ENCODE peak calls at places on chromosomes 6 and 20, in four cellular contexts. A is OCI-LY7, D is progenitor cell of endocrine pancreas, X is cardiac muscle cell. Z is an unnamed sample.

GRCh38 chr6:16380220-16380809 is 141.9 kb downstream of the GMPR start:
- DNase-seq in D (no peak), X (peak), A (no peak), Z (no peak)

GRCh38 chr6:168155193-168155592 is 76.2 kb upstream of the FRMD1 start:
- DNase-seq in X (no peak), D (no peak), A (no peak), Z (no peak)

GRCh38 chr6:34315256-34315655 is 66.5 kb upstream of the SMIM29 start:
- DNase-seq in A (no peak), X (no peak), D (no peak), Z (no peak)

GRCh38 chr6:109383438-109383940 is 1.2 kb upstream of the CD164 start:
- DNase-seq in D (no peak), A (no peak), X (no peak), Z (no peak)

GRCh38 chr20:62554214-62554897 is 78.6 kb upstream of the GATA5 start:
- DNase-seq in D (no peak), A (no peak), X (no peak), Z (no peak)

GRCh38 chr6:26272171-26272631 is 92.8 kb upstream of the BTN3A2 start:
- DNase-seq in X (peak), D (peak), A (peak), Z (no peak)

GRCh38 chr20:44692932-44693476 is 22.2 kb upstream of the CCN5 start:
- DNase-seq in X (no peak), D (no peak), A (no peak), Z (no peak)

GRCh38 chr20:6974819-6975218 is 207.3 kb downstream of the BMP2 start:
- DNase-seq in A (no peak), D (no peak), X (no peak), Z (no peak)

GRCh38 chr6:97312241-97312640 is 29.2 kb upstream of the MMS22L start:
- DNase-seq in X (no peak), D (no peak), A (no peak), Z (no peak)

GRCh38 chr20:1644101-1644962 is 13.2 kb downstream of the SIRPG start:
- DNase-seq in A (no peak), D (no peak), X (no peak), Z (no peak)

GRCh38 chr6:107670792-107671199 is 153.3 kb downstream of the SCML4 start:
- DNase-seq in D (no peak), X (peak), A (peak), Z (peak)

GRCh38 chr6:163001341-163001740 is 273.6 kb downstream of the PACRG start:
- DNase-seq in X (no peak), D (no peak), A (no peak), Z (no peak)

GRCh38 chr6:27839303-27840081 is 72.7 kb downstream of the OR2B2 start:
- DNase-seq in X (peak), A (peak), D (no peak), Z (no peak)

GRCh38 chr6:74577619-74578018 is 628.2 kb downstream of the COL12A1 start:
- DNase-seq in A (no peak), D (no peak), X (no peak), Z (no peak)

GRCh38 chr6:85594197-85594930 is 706 bp upstream of the SNX14 start:
- DNase-seq in A (peak), X (peak), D (no peak), Z (no peak)

GRCh38 chr6:49097116-49097515 is 365.9 kb downstream of the MMUT start:
- DNase-seq in X (no peak), D (no peak), A (no peak), Z (no peak)

DNA sequence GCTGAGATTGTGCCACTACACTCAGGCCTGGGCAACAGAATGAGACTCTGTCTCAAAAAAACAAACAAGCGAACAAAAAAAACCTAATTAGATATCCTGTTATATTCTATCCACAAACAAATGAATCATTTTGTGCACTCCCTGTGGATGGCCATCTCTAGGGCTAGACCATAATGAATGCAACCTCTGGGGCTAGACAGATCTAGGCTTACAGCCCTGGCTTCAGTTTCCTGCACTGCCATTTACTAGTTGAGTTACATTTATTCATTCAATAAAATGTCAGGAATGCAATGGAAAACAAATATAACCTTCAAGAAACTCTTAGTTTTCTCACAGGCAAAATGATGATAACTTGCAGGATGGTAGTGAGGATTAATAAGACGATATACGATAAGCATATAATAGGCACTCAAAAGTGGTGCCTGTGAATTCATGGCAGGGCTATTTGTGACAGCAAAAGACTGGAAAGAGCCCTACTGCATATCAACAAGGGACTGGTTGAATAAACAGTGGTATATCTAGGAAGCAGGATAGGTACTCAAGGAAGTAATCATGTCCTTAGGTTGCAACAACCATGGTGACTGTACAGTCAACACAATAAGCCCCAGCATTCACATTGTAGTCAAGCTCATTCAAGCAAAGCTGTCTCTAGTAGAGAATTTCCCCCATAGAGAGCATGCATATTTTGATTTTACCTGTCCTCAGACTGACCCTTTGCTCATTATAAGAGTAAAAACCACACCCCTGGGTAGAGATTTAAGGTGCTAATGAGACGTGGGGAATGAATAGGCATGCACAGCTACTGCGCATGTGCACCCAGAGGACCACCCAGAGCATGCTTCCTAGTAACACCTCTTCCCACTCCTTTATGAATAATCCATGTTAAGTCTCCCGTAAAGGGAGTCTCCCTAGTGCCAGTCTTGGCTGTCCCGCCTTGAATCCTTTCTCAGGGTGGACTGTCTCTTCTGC is 6.3 kb upstream of the RNF8 start:
- DNase-seq in A (no peak), X (no peak), D (no peak), Z (no peak)
- TF ChIP-seq CTCF in A (no peak), X (no peak), D (no peak), Z (no peak)

DNA sequence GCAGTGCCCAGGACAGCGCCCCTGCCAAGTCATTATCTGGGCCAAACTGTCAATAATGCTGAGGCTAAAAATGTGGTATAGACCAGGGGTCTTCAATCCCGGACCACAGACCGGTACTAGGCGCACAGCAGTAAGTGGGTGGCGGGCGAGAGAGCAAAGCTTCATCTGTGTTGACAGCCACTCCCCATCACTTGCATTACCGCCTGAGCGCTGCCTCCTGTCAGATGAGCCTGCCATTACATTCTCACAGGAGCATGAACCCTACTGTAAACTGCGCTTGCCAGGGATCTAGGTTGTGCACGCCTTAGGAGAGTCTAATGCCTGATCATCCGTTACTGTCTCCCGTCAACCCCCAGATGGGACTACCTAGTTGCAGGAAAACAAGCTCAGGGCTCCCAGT is 91.0 kb downstream of the NFATC2 start:
- DNase-seq in D (no peak), X (no peak), A (no peak), Z (no peak)
- TF ChIP-seq CTCF in D (no peak), X (no peak), A (no peak), Z (no peak)

GRCh38 chr6:1952726-1953360 is 292.6 kb downstream of the GMDS start:
- DNase-seq in D (no peak), X (no peak), A (no peak), Z (no peak)
- TF ChIP-seq CTCF in D (no peak), X (no peak), A (no peak), Z (no peak)

GRCh38 chr6:149723771-149724417 is 6.0 kb upstream of the LATS1 start:
- DNase-seq in A (peak), X (peak), D (no peak), Z (peak)
- TF ChIP-seq CTCF in A (peak), X (peak), D (peak), Z (peak)

DNA sequence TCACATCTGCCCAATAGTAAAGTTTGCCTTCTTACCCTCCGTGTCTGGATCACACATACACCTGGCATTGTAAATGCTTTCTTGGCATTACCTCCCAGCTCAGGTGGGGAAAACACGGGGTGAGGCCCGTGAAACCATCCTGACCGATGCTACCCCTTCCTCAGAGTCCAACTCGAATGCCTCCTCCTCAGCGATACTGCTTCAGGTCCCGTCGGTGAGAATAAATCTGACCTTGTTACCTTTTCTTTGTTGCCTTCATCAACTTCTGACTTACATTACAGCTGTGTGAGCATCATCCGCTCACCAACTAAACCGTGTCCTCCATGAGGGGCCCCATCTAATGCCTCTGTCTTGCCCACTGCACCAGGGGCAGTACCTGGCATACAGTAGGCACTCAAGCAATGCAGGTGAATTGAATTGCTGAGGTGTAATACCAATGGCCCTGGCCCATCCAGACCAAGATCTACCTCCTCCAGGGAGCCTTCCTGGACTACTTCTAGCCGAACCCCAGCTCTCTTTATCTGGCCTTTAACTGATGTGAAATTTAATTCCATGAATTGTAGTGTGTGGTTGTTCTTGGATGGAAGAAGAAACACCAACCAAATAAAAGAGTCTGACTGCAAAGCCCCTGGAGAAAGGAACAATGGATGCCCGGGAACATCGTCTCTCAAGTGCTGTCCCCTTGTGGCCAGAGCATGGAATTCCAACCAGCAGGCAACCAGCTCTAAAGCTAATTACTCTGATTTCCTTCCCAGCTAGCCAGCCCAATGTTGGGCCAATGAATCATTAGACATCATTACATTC is 141.5 kb downstream of the ANKRD60 start:
- DNase-seq in D (peak), A (peak), X (peak), Z (peak)
- TF ChIP-seq CTCF in D (peak), A (peak), X (peak), Z (peak)